ENCODE peak calls at places on chromosomes 5 and 9, in four cellular contexts. N is CD4-positive, alpha-beta T cell; F is NCI-H1930; P is esophagus squamous epithelium. O is an unnamed sample.

GRCh38 chr9:134333234-134333873 is 7.1 kb downstream of the RXRA start:
- DNase-seq in N (no peak), F (no peak), P (no peak), O (no peak)

GRCh38 chr5:133273661-133274596 is 222.1 kb downstream of the HSPA4 start:
- DNase-seq in N (no peak), F (no peak), P (no peak), O (no peak)

GRCh38 chr5:174531782-174532191 is 192.6 kb upstream of the MSX2 start:
- DNase-seq in N (no peak), F (no peak), P (no peak), O (no peak)

GRCh38 chr5:171369898-171370297 is 17.8 kb upstream of the NPM1 start:
- DNase-seq in N (no peak), F (no peak), P (no peak), O (no peak)

GRCh38 chr9:114054191-114054690 is 23.9 kb downstream of the AMBP start:
- DNase-seq in N (no peak), F (no peak), P (no peak), O (no peak)

GRCh38 chr5:52041843-52042242 is 658.6 kb downstream of the ISL1 start:
- DNase-seq in N (no peak), F (no peak), P (no peak), O (no peak)

GRCh38 chr9:78325343-78325742 is 28.4 kb downstream of the PSAT1 start:
- DNase-seq in N (no peak), F (no peak), P (no peak), O (no peak)

GRCh38 chr5:3220638-3221288 is 374.9 kb upstream of the IRX1 start:
- DNase-seq in N (no peak), F (no peak), P (no peak), O (no peak)

GRCh38 chr9:135907006-135907434 is 326 bp downstream of the CAMSAP1 start:
- DNase-seq in N (no peak), F (no peak), P (no peak), O (no peak)

GRCh38 chr5:173828952-173829351 is 59.2 kb upstream of the CPEB4 start:
- DNase-seq in N (no peak), F (no peak), P (no peak), O (no peak)

GRCh38 chr9:89309608-89310485 is 1.1 kb upstream of the CKS2 start:
- DNase-seq in N (no peak), F (no peak), P (no peak), O (no peak)

GRCh38 chr9:115353681-115354080 is 235.7 kb upstream of the TNC start:
- DNase-seq in N (no peak), F (no peak), P (no peak), O (no peak)

GRCh38 chr9:118618744-118619299 is 750.4 kb downstream of the BRINP1 start:
- DNase-seq in N (no peak), F (no peak), P (no peak), O (no peak)

GRCh38 chr5:169116961-169117461 is 183.9 kb downstream of the SLIT3 start:
- DNase-seq in N (no peak), F (no peak), P (no peak), O (no peak)

GRCh38 chr9:90064248-90064647 is 459.4 kb downstream of the GADD45G start:
- DNase-seq in N (no peak), F (no peak), P (no peak), O (no peak)

GRCh38 chr9:15308511-15308910 is 1.5 kb upstream of the TTC39B start:
- DNase-seq in N (no peak), F (no peak), P (no peak), O (no peak)

GRCh38 chr9:127767405-127767804 is 11.1 kb downstream of the SH2D3C start:
- DNase-seq in N (no peak), F (no peak), P (no peak), O (no peak)

O was measured in progenitor cell of endocrine pancreas.